ENCODE peak calls at places on chromosome 4, in seven cellular contexts. P, T, M, A, S, Q and I are unnamed samples.
A peak's percentile ranks its signal among the peaks of the same experiment; 100 is the strongest.

GRCh38 chr4:16496501-16496900 is 270.2 kb upstream of the TAPT1 start:
- DNase-seq in A (no peak), Q (no peak), M (no peak), S (no peak), P (no peak), T (no peak), I (no peak)

GRCh38 chr4:83113429-83113786 is 1.1 kb downstream of the PLAC8 start:
- DNase-seq in T (no peak), M (no peak), Q (no peak), S (no peak), A (no peak), P (no peak), I (peak; percentile 30)

GRCh38 chr4:68498413-68499007 is 51.2 kb downstream of the TMPRSS11E start:
- DNase-seq in A (peak; percentile 66), T (no peak), M (no peak), Q (peak; percentile 72), S (no peak), P (no peak), I (peak; percentile 47)

GRCh38 chr4:151276787-151277557 is at the start of gene PRSS48:
- DNase-seq in S (no peak), P (peak; percentile 72), M (no peak), Q (peak; percentile 75), A (peak; percentile 49), T (peak; percentile 63), I (peak; percentile 16)

GRCh38 chr4:17117746-17118145 is 219.3 kb upstream of the LDB2 start:
- DNase-seq in S (no peak), A (no peak), T (no peak), P (no peak), Q (no peak), M (no peak), I (no peak)

GRCh38 chr4:56844817-56845580 is 23.5 kb upstream of the SPINK2 start:
- DNase-seq in T (no peak), P (no peak), S (no peak), Q (no peak), M (no peak), A (no peak), I (no peak)

GRCh38 chr4:54099959-54100606 is at the start of gene GSX2:
- DNase-seq in P (peak; percentile 76), M (no peak), A (no peak), T (peak; percentile 37), Q (no peak), S (no peak), I (no peak)

GRCh38 chr4:15702941-15703403 is at the start of gene BST1:
- DNase-seq in M (no peak), A (peak; percentile 69), Q (peak; percentile 53), T (peak; percentile 75), P (peak; percentile 68), S (no peak), I (peak; percentile 89)

GRCh38 chr4:110754726-110755125 is 131.8 kb upstream of the PITX2 start:
- DNase-seq in S (no peak), M (no peak), A (no peak), P (no peak), Q (no peak), T (no peak), I (no peak)

GRCh38 chr4:156971623-156972369 is at the start of gene PDGFC:
- DNase-seq in T (peak; percentile 79), M (no peak), P (peak; percentile 90), Q (peak; percentile 79), A (no peak), S (peak; percentile 50), I (no peak)

GRCh38 chr4:96677499-96677898 is 837.6 kb downstream of the PDHA2 start:
- DNase-seq in P (no peak), M (no peak), A (no peak), S (no peak), T (no peak), Q (no peak), I (no peak)

GRCh38 chr4:3372933-3373465 is 68.8 kb upstream of the HGFAC start:
- DNase-seq in T (peak; percentile 68), P (no peak), M (no peak), Q (peak; percentile 57), A (no peak), S (no peak), I (peak; percentile 91)

GRCh38 chr4:140068247-140068646 is 85.7 kb downstream of the MAML3 start:
- DNase-seq in Q (no peak), M (no peak), P (no peak), T (no peak), A (no peak), S (no peak), I (no peak)

GRCh38 chr4:139330283-139330682 is 28.0 kb upstream of the NDUFC1 start:
- DNase-seq in M (no peak), P (no peak), S (no peak), A (no peak), T (no peak), Q (no peak), I (no peak)

GRCh38 chr4:113810906-113811305 is 49.4 kb upstream of the CAMK2D start:
- DNase-seq in M (no peak), A (no peak), Q (no peak), S (no peak), T (no peak), P (no peak), I (no peak)

GRCh38 chr4:98343640-98344039 is 82.5 kb downstream of the RAP1GDS1 start:
- DNase-seq in Q (no peak), M (no peak), P (no peak), S (no peak), A (no peak), T (no peak), I (no peak)

GRCh38 chr4:39825741-39826231 is 127.8 kb downstream of the UBE2K start:
- DNase-seq in Q (no peak), T (no peak), S (no peak), A (no peak), M (no peak), P (no peak), I (no peak)

GRCh38 chr4:19194672-19195071 is 1057.0 kb upstream of the SLIT2 start:
- DNase-seq in P (no peak), A (no peak), M (no peak), Q (no peak), S (no peak), T (no peak), I (no peak)

GRCh38 chr4:67702166-67702565 is 1.2 kb upstream of the UBA6 start:
- DNase-seq in T (no peak), A (no peak), P (no peak), S (no peak), M (no peak), Q (no peak), I (no peak)

GRCh38 chr4:3310301-3311094 is 17.7 kb downstream of the RGS12 start:
- DNase-seq in T (no peak), Q (no peak), P (no peak), A (peak; percentile 45), S (no peak), M (no peak), I (peak; percentile 43)

GRCh38 chr4:40212674-40213504 is 16.1 kb downstream of the RHOH start:
- DNase-seq in Q (no peak), T (no peak), A (no peak), M (no peak), S (no peak), P (no peak), I (no peak)

DNA sequence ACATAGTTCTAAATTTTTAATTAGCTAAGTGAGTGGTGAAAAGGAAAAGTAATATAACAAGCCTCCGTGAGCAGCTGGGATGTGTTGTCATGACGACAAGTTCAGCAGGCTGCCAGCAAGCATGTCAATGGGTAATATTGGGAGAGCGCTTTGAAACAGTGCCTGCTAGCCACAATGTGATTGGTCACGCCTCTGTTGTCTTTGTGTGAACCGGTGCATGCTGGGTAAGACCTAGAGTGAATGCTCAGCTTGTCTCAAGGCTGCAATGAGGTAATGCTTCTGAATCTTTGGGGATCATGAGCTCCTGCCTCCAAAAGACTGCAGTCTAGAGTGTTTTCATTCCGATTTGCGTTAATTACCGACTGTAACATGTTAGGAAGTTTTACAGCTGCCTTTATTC is 54.9 kb downstream of the STOX2 start:
- DNase-seq in S (no peak), A (no peak), P (peak; percentile 56), Q (peak; percentile 91), M (no peak), T (peak; percentile 36), I (no peak)
- H3K4me3 ChIP-seq in S (no peak overlapping the region), A (no peak overlapping the region), P (no peak overlapping the region), Q (no peak overlapping the region), M (no peak overlapping the region), T (peak overlapping the region; percentile 45), I (no peak overlapping the region)

GRCh38 chr4:24974252-24974580 is 56.5 kb downstream of the LGI2 start:
- DNase-seq in Q (no peak), A (no peak), S (no peak), M (no peak), T (no peak), P (no peak), I (no peak)

GRCh38 chr4:24973471-24974251 is 57.1 kb downstream of the LGI2 start:
- DNase-seq in T (peak; percentile 41), P (no peak), Q (peak; percentile 26), M (no peak), A (no peak), S (no peak), I (no peak)

GRCh38 chr4:24978291-24979072 is 52.3 kb downstream of the LGI2 start:
- DNase-seq in T (no peak), M (no peak), S (no peak), A (no peak), Q (no peak), P (no peak), I (no peak)

GRCh38 chr4:24979554-24979953 is 51.2 kb downstream of the LGI2 start:
- DNase-seq in P (no peak), A (no peak), T (peak; percentile 35), M (no peak), Q (peak; percentile 33), S (no peak), I (no peak)

DNA sequence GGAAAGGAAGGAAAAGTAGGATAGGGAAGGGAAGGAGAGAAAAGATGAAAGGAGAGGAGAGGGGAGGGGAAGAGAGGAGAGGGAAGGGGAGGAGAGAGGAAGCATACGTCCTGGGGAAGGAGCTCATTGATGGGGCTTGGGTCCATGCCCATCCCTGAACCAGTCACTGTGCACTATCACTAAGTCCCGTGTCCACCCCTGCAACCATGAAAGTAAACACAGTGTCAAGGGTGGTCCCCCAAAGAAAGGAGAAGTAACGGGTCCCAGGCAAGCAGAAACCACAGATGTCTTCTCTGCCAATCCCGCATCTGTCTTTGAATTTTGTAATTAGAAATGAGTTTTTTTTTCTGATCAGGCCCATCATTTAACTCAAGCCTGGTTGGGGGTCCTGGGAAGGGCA is 55.2 kb downstream of the LGI2 start:
- DNase-seq in P (no peak), T (no peak), Q (no peak), S (no peak), A (no peak), M (no peak), I (no peak)
- H3K4me1 ChIP-seq in P (no peaks in the 10 kb centered on the region), T (peaks cover 26% of the 10 kb centered on the region), Q (no peaks in the 10 kb centered on the region), S (no peaks in the 10 kb centered on the region), A (peaks cover 2% of the 10 kb centered on the region), M (peaks cover 23% of the 10 kb centered on the region), I (no peaks in the 10 kb centered on the region)

GRCh38 chr4:116015062-116015461 is 901.6 kb upstream of the NDST4 start:
- DNase-seq in Q (no peak), S (no peak), A (no peak), P (no peak), M (no peak), T (no peak), I (no peak)
- H3K9me3 ChIP-seq in Q (no peaks in the 10 kb centered on the region), S (peaks cover 20% of the 10 kb centered on the region), A (peaks cover 23% of the 10 kb centered on the region), P (no peaks in the 10 kb centered on the region), M (peaks cover 35% of the 10 kb centered on the region), T (peaks cover 79% of the 10 kb centered on the region), I (no peaks in the 10 kb centered on the region)

DNA sequence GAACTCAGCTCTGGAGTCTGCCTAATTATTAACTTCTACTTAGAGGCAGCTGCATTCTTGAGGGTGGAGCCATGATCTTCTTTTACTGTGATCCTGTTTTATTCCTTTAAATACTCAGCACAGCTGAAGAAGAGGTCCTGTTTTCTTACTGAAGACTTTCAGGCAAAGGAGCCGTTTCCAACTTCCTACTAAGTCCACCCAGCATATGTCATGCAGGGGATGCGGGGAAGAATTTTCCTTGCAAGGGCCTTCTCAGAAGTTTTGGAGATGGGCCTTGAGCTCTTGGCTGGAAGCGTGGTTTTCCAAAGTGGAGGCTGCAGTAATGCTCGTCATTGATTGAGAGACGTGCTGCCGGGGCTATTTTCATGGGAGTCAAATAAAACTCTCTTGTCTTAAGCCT is 27.8 kb downstream of the FGF2 start:
- DNase-seq in S (no peak), P (no peak), A (no peak), T (no peak), M (no peak), Q (no peak), I (no peak)
- H3K4me3 ChIP-seq in S (peak overlapping the region; percentile 52), P (no peak overlapping the region), A (no peak overlapping the region), T (no peak overlapping the region), M (no peak overlapping the region), Q (no peak overlapping the region), I (no peak overlapping the region)